ENCODE peak calls at places on chromosomes 5 and 9, in nine cellular contexts. P is endothelial cell of umbilical vein, C is WERI-Rb-1, I is mucosa of descending colon, B is Panc1, E is cardiac fibroblast, F is left lung, J is right cardiac atrium, O is PC-3. A is an unnamed sample.

GRCh38 chr9:37464006-37464405 is 1.2 kb downstream of the ZBTB5 start:
- DNase-seq in E (peak), P (peak), F (no peak), C (no peak), O (no peak), B (no peak), J (no peak), I (no peak), A (no peak)

GRCh38 chr5:18745988-18746615 is 1111.8 kb downstream of the TAF11L14 start:
- DNase-seq in E (peak), O (peak), F (no peak), I (peak), P (peak), J (no peak), C (no peak), B (peak), A (no peak)

GRCh38 chr9:128555180-128555721 is 2.9 kb downstream of the SPTAN1 start:
- DNase-seq in B (peak), O (peak), C (no peak), E (peak), I (no peak), J (no peak), P (peak), F (no peak), A (no peak)

GRCh38 chr5:68086443-68086842 is 129.1 kb upstream of the PIK3R1 start:
- DNase-seq in B (no peak), J (no peak), F (no peak), O (no peak), I (no peak), C (no peak), E (no peak), P (peak), A (no peak)

GRCh38 chr5:61821561-61821960 is 484.4 kb upstream of the KIF2A start:
- DNase-seq in B (no peak), P (no peak), O (peak), J (no peak), F (no peak), E (no peak), I (no peak), C (no peak), A (no peak)

GRCh38 chr5:111134080-111134479 is 41.9 kb downstream of the WDR36 start:
- DNase-seq in E (peak), I (no peak), B (no peak), C (no peak), F (no peak), J (no peak), O (no peak), P (peak), A (no peak)

GRCh38 chr5:40681351-40682311 is 1.9 kb downstream of the PTGER4 start:
- DNase-seq in F (peak), J (peak), C (peak), P (peak), E (peak), I (peak), O (no peak), B (no peak), A (peak)

GRCh38 chr9:84519486-84519885 is 150.0 kb upstream of the NTRK2 start:
- DNase-seq in P (no peak), E (no peak), O (no peak), I (no peak), J (no peak), C (no peak), B (no peak), F (no peak), A (no peak)

GRCh38 chr9:113620016-113620376 is 156.5 kb downstream of the RGS3 start:
- DNase-seq in F (no peak), O (no peak), B (no peak), C (no peak), J (no peak), P (no peak), E (no peak), I (no peak), A (peak)

GRCh38 chr9:557601-558201 is 283.8 kb upstream of the DMRT1 start:
- DNase-seq in O (peak), E (peak), F (no peak), I (no peak), C (no peak), B (peak), J (no peak), P (no peak), A (no peak)

GRCh38 chr9:33133186-33133585 is 34.0 kb downstream of the B4GALT1 start:
- DNase-seq in P (no peak), B (no peak), F (no peak), J (no peak), E (no peak), O (no peak), C (no peak), I (no peak), A (no peak)

GRCh38 chr5:139451878-139452660 is 10.5 kb downstream of the ECSCR start:
- DNase-seq in J (no peak), C (no peak), O (no peak), I (no peak), F (no peak), B (no peak), P (no peak), E (no peak), A (no peak)

GRCh38 chr9:125550216-125550614 is 156.8 kb downstream of the MAPKAP1 start:
- DNase-seq in C (no peak), I (no peak), O (no peak), J (no peak), F (no peak), P (peak), E (peak), B (no peak), A (no peak)

GRCh38 chr9:26271495-26272122 is 593.4 kb upstream of the TUSC1 start:
- DNase-seq in J (no peak), E (no peak), B (no peak), I (no peak), C (no peak), P (no peak), O (no peak), F (peak), A (no peak)

GRCh38 chr5:74082504-74082903 is 456.5 kb downstream of the ARHGEF28 start:
- DNase-seq in C (no peak), P (no peak), I (no peak), E (no peak), F (no peak), B (no peak), J (no peak), O (no peak), A (no peak)

GRCh38 chr5:38923661-38924451 is 78.0 kb downstream of the OSMR start:
- DNase-seq in J (no peak), O (no peak), P (no peak), C (no peak), E (peak), B (no peak), F (no peak), I (no peak), A (no peak)

GRCh38 chr9:21455320-21455719 is 15.1 kb downstream of the IFNA1 start:
- DNase-seq in J (no peak), C (peak), E (peak), P (peak), F (no peak), O (peak), I (no peak), B (peak), A (no peak)

GRCh38 chr9:20356392-20357206 is 265.7 kb downstream of the MLLT3 start:
- DNase-seq in F (no peak), P (peak), E (peak), J (peak), O (peak), B (peak), C (peak), I (peak), A (peak)

GRCh38 chr5:172659909-172660628 is 19.0 kb downstream of the NEURL1B start:
- DNase-seq in O (no peak), E (peak), J (peak), I (peak), B (no peak), F (no peak), P (no peak), C (peak), A (peak)

GRCh38 chr5:179122411-179123108 is 62.4 kb downstream of the ZNF354C start:
- DNase-seq in O (no peak), C (no peak), E (no peak), J (no peak), B (no peak), F (peak), I (no peak), P (no peak), A (peak)

GRCh38 chr9:114163517-114163924 is 8.2 kb downstream of the COL27A1 start:
- DNase-seq in O (no peak), B (no peak), I (no peak), J (peak), C (peak), P (peak), E (peak), F (no peak), A (peak)

GRCh38 chr9:72038408-72038807 is 22.0 kb downstream of the C9orf57 start:
- DNase-seq in O (no peak), F (no peak), P (no peak), B (no peak), J (no peak), C (no peak), E (no peak), I (no peak), A (no peak)

GRCh38 chr9:114121445-114122151 is 22.5 kb upstream of the KIF12 start:
- DNase-seq in B (no peak), O (no peak), I (no peak), E (no peak), F (peak), J (no peak), C (peak), P (no peak), A (no peak)

DNA sequence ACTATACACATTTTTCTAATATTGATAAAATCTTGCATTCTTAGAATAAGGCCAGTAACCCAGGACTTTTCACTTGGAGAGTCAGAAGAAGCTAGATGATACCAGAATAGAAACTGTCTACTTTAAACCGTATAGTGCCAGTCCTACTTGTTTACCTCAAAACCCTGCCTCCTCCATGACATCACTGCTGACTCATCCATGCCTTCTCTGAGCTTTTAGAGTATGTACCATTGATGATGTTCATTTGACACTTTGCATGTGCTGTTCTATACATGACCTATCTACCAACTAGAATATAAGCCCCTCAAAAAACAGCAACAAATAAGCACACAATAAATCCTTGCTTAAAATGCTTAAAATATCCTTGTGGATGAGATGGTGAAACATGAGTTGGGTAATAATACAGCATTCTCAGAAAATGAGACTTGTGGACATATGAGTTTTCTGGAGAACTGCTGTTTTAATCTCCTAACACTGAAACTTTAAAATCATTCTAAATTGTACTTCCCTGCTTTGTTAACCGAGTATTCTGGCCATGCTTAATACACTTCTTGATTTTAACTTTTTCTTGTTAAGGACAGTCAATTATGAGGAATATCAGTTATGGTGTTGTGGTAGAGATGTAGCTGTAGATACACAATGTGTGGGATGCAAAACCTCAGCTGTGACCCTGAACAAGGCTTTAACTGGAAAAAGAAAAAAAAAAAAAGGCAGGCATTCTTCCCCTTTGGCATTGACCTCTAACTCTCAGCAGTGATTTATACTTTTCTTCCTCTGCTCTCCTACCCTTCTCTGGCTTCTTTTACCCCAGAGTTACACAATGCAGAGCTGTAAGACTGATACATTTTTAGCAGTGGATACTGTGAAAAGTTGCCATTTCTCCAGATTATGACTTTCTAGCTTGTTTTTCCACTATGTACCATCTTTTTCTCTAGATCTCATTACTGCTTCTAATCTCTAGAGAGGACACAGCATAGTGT is 2.3 kb downstream of the CTNNAL1 start:
- DNase-seq in O (peak), P (peak), E (peak), B (no peak), C (no peak), I (no peak), J (no peak), F (no peak), A (no peak)
- H3K4me3 ChIP-seq in O (peak), P (no peak), E (peak), B (peak), C (peak), I (no peak), J (peak), F (peak), A (no peak)

GRCh38 chr5:14579246-14579645 is 2.3 kb upstream of the OTULINL start:
- DNase-seq in O (no peak), F (no peak), J (no peak), P (no peak), C (no peak), I (no peak), B (no peak), E (no peak), A (no peak)

GRCh38 chr5:14582797-14583137 is 1.2 kb downstream of the OTULINL start:
- DNase-seq in E (no peak), O (peak), P (no peak), B (no peak), I (no peak), J (no peak), F (no peak), C (no peak), A (no peak)

GRCh38 chr5:14581891-14582796 is 552 bp downstream of the OTULINL start:
- DNase-seq in I (peak), C (peak), E (peak), P (peak), O (peak), F (peak), J (peak), B (no peak), A (peak)

GRCh38 chr5:14580037-14581034 is 1.3 kb upstream of the OTULINL start:
- DNase-seq in E (no peak), C (no peak), I (no peak), O (peak), J (no peak), F (no peak), P (no peak), B (no peak), A (no peak)

DNA sequence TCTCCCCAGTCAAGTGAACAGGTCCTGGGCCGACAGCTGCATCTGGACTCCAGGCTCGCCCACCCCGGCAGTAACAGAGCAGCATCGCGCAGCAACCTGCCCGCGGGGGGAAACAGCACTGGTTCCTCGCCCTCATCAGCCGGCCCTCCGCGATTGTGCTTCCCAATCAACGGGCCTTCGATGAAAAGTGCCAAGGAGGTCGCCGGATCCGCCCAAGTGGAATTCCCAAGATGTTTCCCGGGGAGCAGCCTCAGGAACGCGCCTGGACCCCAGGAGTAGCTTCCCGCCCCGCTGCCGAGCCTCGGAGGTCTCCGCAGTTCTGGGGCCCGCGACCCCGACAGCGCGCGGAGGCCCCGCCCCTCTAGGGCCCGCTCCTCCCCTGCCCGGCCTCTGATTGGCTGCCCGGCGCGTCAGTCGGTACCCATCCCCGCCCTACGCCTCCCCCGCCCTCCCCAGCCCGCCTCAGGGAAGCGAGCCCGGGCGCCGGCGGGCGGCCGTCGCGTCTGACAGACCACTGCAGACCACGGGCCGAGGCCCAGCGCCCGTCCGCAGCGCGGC is at the start of gene OTULINL:
- DNase-seq in P (peak), E (peak), B (no peak), C (peak), O (peak), F (peak), J (peak), I (peak), A (peak)
- H3K4me3 ChIP-seq in P (peak), E (peak), B (peak), C (peak), O (peak), F (peak), J (peak), I (peak), A (peak)

DNA sequence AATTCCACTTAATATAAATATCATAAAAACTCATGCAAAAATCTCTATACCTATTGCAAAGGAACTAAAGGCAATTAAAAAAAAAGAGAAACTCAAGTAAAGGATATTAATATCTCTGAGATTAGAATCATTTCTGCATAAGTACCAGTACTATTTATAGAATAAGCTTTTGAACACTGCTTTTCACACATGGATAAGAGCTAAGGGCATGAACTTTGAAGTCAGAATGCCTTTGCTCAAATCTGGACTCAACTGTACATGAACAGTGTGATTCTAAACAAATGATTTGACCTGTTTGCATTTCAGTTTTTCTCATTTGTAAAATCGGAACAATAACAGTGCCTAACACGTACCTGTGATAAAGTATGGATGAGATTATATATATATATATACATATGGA is 255.9 kb downstream of the EFNA5 start:
- DNase-seq in B (no peak), O (no peak), C (no peak), I (no peak), J (no peak), P (no peak), F (no peak), E (no peak), A (no peak)
- H3K4me3 ChIP-seq in B (no peak), O (no peak), C (no peak), I (no peak), J (no peak), P (no peak), F (no peak), E (no peak), A (no peak)

GRCh38 chr9:130824616-130825015 is 10.4 kb upstream of the ABL1 start:
- DNase-seq in O (no peak), I (no peak), J (no peak), B (no peak), P (peak), E (no peak), C (no peak), F (no peak), A (no peak)

GRCh38 chr9:130823435-130823834 is 11.6 kb upstream of the ABL1 start:
- DNase-seq in B (no peak), C (no peak), J (no peak), I (no peak), E (no peak), O (no peak), P (no peak), F (no peak), A (no peak)

GRCh38 chr9:130825051-130825651 is 9.9 kb upstream of the ABL1 start:
- DNase-seq in E (peak), I (no peak), J (no peak), P (peak), O (peak), B (no peak), F (no peak), C (peak), A (no peak)

GRCh38 chr9:130825809-130826208 is 9.2 kb upstream of the ABL1 start:
- DNase-seq in C (no peak), E (no peak), P (no peak), I (no peak), F (no peak), B (no peak), J (no peak), O (no peak), A (no peak)

GRCh38 chr9:130824079-130824478 is 11.0 kb upstream of the ABL1 start:
- DNase-seq in B (no peak), I (no peak), O (no peak), C (peak), P (no peak), J (no peak), E (no peak), F (no peak), A (no peak)
- H3K4me3 ChIP-seq in B (no peak), I (no peak), O (no peak), C (peak), P (no peak), J (no peak), E (no peak), F (no peak), A (no peak)

GRCh38 chr9:109912726-109913460 is 132.9 kb downstream of the PALM2AKAP2 start:
- DNase-seq in C (no peak), I (no peak), O (peak), E (no peak), B (no peak), J (no peak), P (peak), F (no peak), A (no peak)
- H3K4me3 ChIP-seq in C (no peak), I (no peak), O (peak), E (no peak), B (no peak), J (no peak), P (no peak), F (no peak), A (no peak)

DNA sequence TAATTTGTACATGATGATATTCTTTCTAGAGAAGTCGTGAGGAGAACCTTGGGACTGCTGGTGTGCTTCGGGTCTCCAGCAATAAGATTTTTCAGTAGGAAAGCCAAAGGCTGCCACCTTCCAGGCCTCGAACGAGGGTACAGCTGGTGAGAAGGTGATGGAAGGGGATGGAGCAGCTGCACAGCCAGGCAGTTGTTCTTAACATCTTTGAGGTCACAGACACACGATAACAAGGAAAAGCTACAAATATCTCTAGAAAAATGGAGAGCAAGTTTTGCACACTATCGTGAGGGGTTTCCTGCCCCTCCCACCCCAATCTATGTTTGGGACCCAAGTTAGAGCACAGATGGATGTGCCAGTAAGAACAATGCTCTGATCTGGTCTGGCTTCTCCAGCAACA is 6.8 kb upstream of the IL7R start:
- DNase-seq in J (no peak), B (no peak), I (no peak), F (no peak), P (no peak), E (no peak), O (no peak), C (no peak), A (no peak)
- H3K4me3 ChIP-seq in J (no peak), B (no peak), I (no peak), F (no peak), P (no peak), E (no peak), O (no peak), C (no peak), A (no peak)